ENCODE peak calls at places on chromosomes 5 and 9, in six cellular contexts. Y, O, Q, Z, C and D are unnamed samples.

GRCh38 chr5:157915638-157916037 is 56.7 kb upstream of the CLINT1 start:
- DNase-seq in Y (no peak), C (peak; percentile 6), Z (peak; percentile 59), O (no peak), Q (no peak), D (no peak)

GRCh38 chr9:11443631-11444030 is 830.8 kb upstream of the PTPRD start:
- DNase-seq in Y (no peak), Q (no peak), C (no peak), Z (no peak), O (no peak), D (no peak)

GRCh38 chr5:150616024-150616470 is 24.4 kb upstream of the SYNPO start:
- DNase-seq in Y (no peak), Z (peak; percentile 49), O (no peak), Q (no peak), C (no peak), D (no peak)

GRCh38 chr9:125784286-125785049 is 37.3 kb downstream of the PBX3 start:
- DNase-seq in O (no peak), C (peak; percentile 41), Y (no peak), Q (no peak), Z (no peak), D (no peak)

GRCh38 chr5:76715484-76715733 is 517 bp upstream of the F2R start:
- DNase-seq in Y (no peak), O (no peak), Q (no peak), Z (no peak), C (no peak), D (no peak)

GRCh38 chr5:63374085-63374484 is 588.2 kb downstream of the HTR1A start:
- DNase-seq in C (no peak), Y (no peak), Q (no peak), O (no peak), Z (no peak), D (no peak)

GRCh38 chr5:36006161-36006560 is 15.0 kb upstream of the UGT3A1 start:
- DNase-seq in Q (no peak), Y (no peak), O (no peak), C (no peak), Z (no peak), D (no peak)

GRCh38 chr9:118896356-118897000 is 472.8 kb downstream of the BRINP1 start:
- DNase-seq in Z (peak; percentile 32), Y (no peak), C (no peak), Q (no peak), O (no peak), D (no peak)

GRCh38 chr5:2126512-2126911 is 243.8 kb upstream of the IRX4 start:
- DNase-seq in Z (no peak), C (no peak), Y (no peak), Q (no peak), O (no peak), D (no peak)

GRCh38 chr9:38432922-38433510 is 8.8 kb upstream of the IGFBPL1 start:
- DNase-seq in Y (peak; percentile 49), Z (peak; percentile 49), C (peak; percentile 44), O (peak; percentile 73), Q (no peak), D (no peak)

GRCh38 chr5:143400541-143401252 is 2.8 kb downstream of the NR3C1 start:
- DNase-seq in C (peak; percentile 60), Z (peak; percentile 85), O (no peak), Q (no peak), Y (peak; percentile 74), D (no peak)

GRCh38 chr5:167820266-167820988 is 471.0 kb upstream of the WWC1 start:
- DNase-seq in Z (no peak), O (no peak), Q (no peak), Y (no peak), C (peak; percentile 41), D (no peak)

GRCh38 chr5:10320793-10321192 is 13.1 kb upstream of the CMBL start:
- DNase-seq in O (no peak), Z (no peak), Y (no peak), Q (no peak), C (no peak), D (no peak)

GRCh38 chr5:82163459-82164108 is 114.6 kb downstream of the RPS23 start:
- DNase-seq in C (peak; percentile 55), O (no peak), Q (no peak), Y (no peak), Z (peak; percentile 72), D (no peak)

GRCh38 chr9:127931092-127931881 is 710 bp upstream of the PIP5KL1 start:
- DNase-seq in Y (peak; percentile 40), Z (peak; percentile 58), Q (no peak), O (peak; percentile 69), C (peak; percentile 80), D (no peak)

GRCh38 chr5:42605490-42605889 is 151.1 kb upstream of the CCDC152 start:
- DNase-seq in Q (no peak), C (no peak), O (no peak), Z (no peak), Y (no peak), D (no peak)

GRCh38 chr9:133460405-133461175 is 812 bp downstream of the CACFD1 start:
- DNase-seq in Q (peak; percentile 76), O (peak; percentile 79), C (peak; percentile 9), Y (peak; percentile 72), Z (peak; percentile 9), D (no peak)

GRCh38 chr5:32027717-32028321 is 146.3 kb downstream of the GOLPH3 start:
- DNase-seq in Q (no peak), C (peak; percentile 98), Y (no peak), O (peak; percentile 68), Z (peak; percentile 98), D (no peak)

GRCh38 chr9:26781906-26782305 is 110.7 kb downstream of the CAAP1 start:
- DNase-seq in C (no peak), Q (no peak), O (no peak), Z (peak; percentile 39), Y (no peak), D (no peak)

GRCh38 chr5:96035796-96036195 is 74.1 kb upstream of the ELL2 start:
- DNase-seq in Y (no peak), Q (no peak), C (no peak), O (no peak), Z (no peak), D (no peak)

GRCh38 chr5:21919417-21920022 is 933.6 kb downstream of the CDH12 start:
- DNase-seq in Y (peak; percentile 49), Q (peak; percentile 13), C (peak; percentile 52), O (peak; percentile 66), Z (peak; percentile 59), D (no peak)

GRCh38 chr5:159094745-159095144 is 5.0 kb downstream of the EBF1 start:
- DNase-seq in C (peak; percentile 87), Z (peak; percentile 99), Y (peak; percentile 94), O (peak; percentile 61), Q (peak; percentile 17), D (peak; percentile 44)

GRCh38 chr9:119961774-119962408 is 592.7 kb upstream of the BRINP1 start:
- DNase-seq in Y (peak; percentile 30), O (peak; percentile 82), Z (no peak), C (peak; percentile 25), Q (peak; percentile 84), D (no peak)

GRCh38 chr5:17238521-17239041 is 21.1 kb downstream of the BASP1 start:
- DNase-seq in C (peak; percentile 56), Q (no peak), Z (no peak), O (no peak), Y (no peak), D (no peak)

GRCh38 chr9:29208670-29209069 is 1635.4 kb upstream of the C9orf72 start:
- DNase-seq in C (peak; percentile 13), Q (no peak), Z (peak; percentile 23), O (peak; percentile 6), Y (no peak), D (no peak)

GRCh38 chr9:116337015-116337414 is 183.4 kb downstream of the PAPPA start:
- DNase-seq in Z (peak; percentile 47), Q (no peak), Y (no peak), C (peak; percentile 57), O (peak; percentile 57), D (no peak)

GRCh38 chr5:88665750-88666215 is 217.2 kb downstream of the MEF2C start:
- DNase-seq in Z (no peak), C (peak; percentile 64), Y (no peak), Q (peak; percentile 61), O (peak; percentile 79), D (no peak)

GRCh38 chr9:91532325-91532724 is 108.7 kb upstream of the NFIL3 start:
- DNase-seq in O (no peak), Z (peak; percentile 49), Q (no peak), Y (no peak), C (no peak), D (no peak)

GRCh38 chr5:174318578-174318977 is 273.1 kb downstream of the NSG2 start:
- DNase-seq in Q (no peak), O (no peak), Y (no peak), C (no peak), Z (no peak), D (no peak)

GRCh38 chr5:174315871-174316270 is 270.4 kb downstream of the NSG2 start:
- DNase-seq in Z (no peak), Y (no peak), O (no peak), Q (no peak), C (no peak), D (no peak)

GRCh38 chr5:174316326-174316725 is 270.8 kb downstream of the NSG2 start:
- DNase-seq in Z (no peak), Q (no peak), O (no peak), Y (no peak), C (no peak), D (no peak)

GRCh38 chr5:174315471-174315870 is 270.0 kb downstream of the NSG2 start:
- DNase-seq in O (no peak), Z (no peak), C (no peak), Q (no peak), Y (no peak), D (no peak)

DNA sequence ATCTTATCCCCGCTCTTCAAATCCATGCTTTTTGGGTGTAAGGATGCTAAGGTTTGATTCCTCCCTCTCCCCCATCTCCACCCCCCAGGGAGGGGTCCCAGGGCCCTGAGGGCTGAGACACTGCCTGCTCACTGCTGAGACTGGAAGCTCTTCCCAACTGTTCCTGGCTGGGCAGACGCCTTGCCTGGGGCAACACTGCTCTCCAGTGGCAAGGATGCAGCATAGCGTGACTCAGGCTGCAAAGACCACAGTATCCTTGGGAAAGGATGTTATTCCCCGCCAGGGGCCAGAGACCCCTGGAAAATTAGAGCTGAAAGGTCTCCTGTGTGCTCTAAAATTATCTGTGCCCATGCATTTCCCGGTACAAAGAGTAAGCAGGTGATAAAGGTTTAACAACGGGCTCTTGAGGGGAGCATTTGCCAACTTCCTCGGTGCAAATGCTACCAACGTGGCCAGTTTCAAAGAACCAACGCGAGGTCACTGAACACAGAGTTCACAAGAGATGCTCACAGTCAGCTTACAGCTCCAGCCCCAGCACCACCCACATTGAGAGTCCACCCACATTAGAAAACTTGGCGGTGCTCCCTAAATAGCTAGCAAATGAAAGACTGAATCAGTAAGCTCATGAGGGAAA is 271.9 kb downstream of the NSG2 start:
- DNase-seq in Q (peak; percentile 76), O (peak; percentile 82), Y (peak; percentile 40), Z (peak; percentile 70), C (peak; percentile 39), D (no peak)
- TF ChIP-seq CTCF in Q (peak; percentile 76), O (peak; percentile 89), Y (peak; percentile 76), Z (peak; percentile 97), C (peak; percentile 91), D (no peak)

GRCh38 chr9:4604678-4605095 is 57.4 kb upstream of the PLPP6 start:
- DNase-seq in C (peak; percentile 68), Y (peak; percentile 83), O (peak; percentile 95), Q (peak; percentile 71), Z (peak; percentile 82), D (no peak)
- TF ChIP-seq CTCF in C (peak; percentile 63), Y (peak; percentile 44), O (peak; percentile 88), Q (peak; percentile 70), Z (peak; percentile 61), D (no peak)

GRCh38 chr5:133848306-133848924 is 120.0 kb downstream of the C5orf15 start:
- DNase-seq in Z (no peak), Y (no peak), O (no peak), Q (no peak), C (peak; percentile 54), D (no peak)
- TF ChIP-seq CTCF in Z (no peak), Y (no peak), O (no peak), Q (no peak), C (no peak), D (no peak)

GRCh38 chr5:110790673-110791072 is 51.9 kb downstream of the SLC25A46 start:
- DNase-seq in O (no peak), Q (no peak), C (peak; percentile 59), Z (peak; percentile 32), Y (no peak), D (no peak)
- TF ChIP-seq CTCF in O (peak; percentile 13), Q (no peak), C (peak; percentile 41), Z (peak; percentile 26), Y (no peak), D (no peak)